ENCODE peak calls at places on chromosomes 16 and 17, in eight cellular contexts. B is stomach, W is uterus, X is H1, M is breast epithelium, F is suprapubic skin, P is heart left ventricle, I is adrenal gland. Y is an unnamed sample.

GRCh38 chr17:82718986-82719685 is 2.6 kb downstream of the FN3KRP start:
- DNase-seq in X (no peak), B (no peak), P (no peak), F (no peak), I (no peak), M (no peak), W (no peak), Y (no peak)

GRCh38 chr17:63125987-63126386 is 160.0 kb downstream of the TANC2 start:
- DNase-seq in I (no peak), W (no peak), B (no peak), X (no peak), F (no peak), M (no peak), P (no peak), Y (no peak)

GRCh38 chr16:81786321-81786720 is 7.2 kb downstream of the PLCG2 start:
- DNase-seq in I (no peak), M (no peak), B (no peak), P (no peak), F (no peak), W (no peak), X (no peak), Y (no peak)

GRCh38 chr16:46691720-46692119 is 2.3 kb downstream of the ORC6 start:
- DNase-seq in W (no peak), P (no peak), F (no peak), X (no peak), B (no peak), I (no peak), M (no peak), Y (no peak)

GRCh38 chr16:75231570-75231969 is 12.8 kb downstream of the CTRB1 start:
- DNase-seq in W (no peak), X (no peak), M (no peak), F (no peak), P (no peak), B (no peak), I (no peak), Y (no peak)

GRCh38 chr17:13374203-13375143 is 227.3 kb downstream of the HS3ST3A1 start:
- DNase-seq in M (no peak), B (no peak), X (no peak), W (no peak), F (no peak), I (no peak), P (no peak), Y (no peak)

GRCh38 chr17:15349119-15349518 is 7.7 kb upstream of the TEKT3 start:
- DNase-seq in P (no peak), X (no peak), W (no peak), F (no peak), B (no peak), M (no peak), I (no peak), Y (no peak)

GRCh38 chr16:58021661-58022551 is 3.6 kb upstream of the MMP15 start:
- DNase-seq in B (no peak), W (no peak), X (no peak), M (no peak), I (no peak), F (no peak), P (peak), Y (no peak)

GRCh38 chr16:47887496-47887895 is 268.3 kb downstream of the ABCC12 start:
- DNase-seq in M (no peak), F (no peak), I (no peak), P (no peak), B (no peak), W (no peak), X (no peak), Y (no peak)

GRCh38 chr16:23267647-23268046 is 34.5 kb upstream of the SCNN1B start:
- DNase-seq in M (no peak), I (no peak), F (no peak), W (no peak), B (no peak), P (no peak), X (no peak), Y (no peak)

GRCh38 chr16:9115277-9115676 is 23.8 kb downstream of the HAPSTR1 start:
- DNase-seq in I (no peak), M (no peak), X (no peak), F (no peak), P (no peak), B (no peak), W (no peak), Y (no peak)

GRCh38 chr17:1232786-1233185 is 37.5 kb upstream of the BHLHA9 start:
- DNase-seq in W (no peak), X (no peak), F (no peak), I (no peak), M (no peak), P (no peak), B (no peak), Y (no peak)

GRCh38 chr17:77881545-77881944 is 77.0 kb upstream of the TNRC6C start:
- DNase-seq in F (peak), I (peak), P (peak), W (peak), B (peak), M (peak), X (no peak), Y (peak)

GRCh38 chr16:27378871-27379580 is 22.9 kb upstream of the IL21R start:
- DNase-seq in I (no peak), M (no peak), B (no peak), X (no peak), F (no peak), P (no peak), W (no peak), Y (no peak)

GRCh38 chr16:2592786-2593185 is 55.0 kb downstream of the PDPK1 start:
- DNase-seq in I (no peak), W (no peak), F (no peak), X (no peak), P (no peak), B (no peak), M (no peak), Y (peak)

GRCh38 chr16:57622361-57623250 is 5.8 kb upstream of the ADGRG1 start:
- DNase-seq in M (no peak), W (peak), F (peak), X (no peak), P (no peak), I (no peak), B (no peak), Y (no peak)

GRCh38 chr16:68319185-68319908 is 8.5 kb downstream of the PRMT7 start:
- DNase-seq in P (no peak), W (no peak), M (no peak), F (no peak), X (no peak), I (no peak), B (no peak), Y (no peak)

GRCh38 chr17:16676645-16677044 is 13.4 kb upstream of the CCDC144A start:
- DNase-seq in I (no peak), M (no peak), X (no peak), W (no peak), F (no peak), B (no peak), P (no peak), Y (no peak)

GRCh38 chr16:12760819-12761611 is 42.7 kb downstream of the CPPED1 start:
- DNase-seq in F (no peak), B (no peak), X (no peak), P (no peak), I (no peak), W (no peak), M (no peak), Y (no peak)

GRCh38 chr17:17816831-17817551 is 19.8 kb downstream of the SREBF1 start:
- DNase-seq in W (no peak), M (no peak), F (no peak), I (peak), B (no peak), P (no peak), X (no peak), Y (no peak)

GRCh38 chr17:27506348-27507218 is 50.3 kb downstream of the KSR1 start:
- DNase-seq in B (no peak), P (no peak), M (no peak), W (no peak), I (no peak), F (no peak), X (no peak), Y (no peak)

GRCh38 chr17:7466644-7467341 is 12.6 kb downstream of the ZBTB4 start:
- DNase-seq in P (peak), M (no peak), W (peak), B (peak), X (no peak), F (no peak), I (peak), Y (peak)

GRCh38 chr17:7262192-7263070 is at the start of gene CLDN7:
- DNase-seq in X (peak), M (peak), B (peak), I (no peak), P (no peak), F (no peak), W (no peak), Y (no peak)

GRCh38 chr17:48497103-48497502 is 33.7 kb downstream of the HOXB1 start:
- DNase-seq in X (no peak), M (no peak), P (no peak), F (no peak), B (no peak), I (no peak), W (no peak), Y (no peak)

GRCh38 chr17:77692571-77693161 is 265.8 kb upstream of the TNRC6C start:
- DNase-seq in P (no peak), X (no peak), F (no peak), M (peak), I (peak), B (no peak), W (no peak), Y (no peak)

GRCh38 chr16:53084736-53085538 is 30.1 kb downstream of the CHD9 start:
- DNase-seq in M (no peak), B (no peak), F (no peak), I (peak), X (no peak), W (no peak), P (no peak), Y (no peak)

GRCh38 chr17:72466199-72466598 is 345.4 kb downstream of the SOX9 start:
- DNase-seq in W (no peak), M (no peak), X (no peak), F (no peak), B (peak), I (no peak), P (no peak), Y (no peak)

GRCh38 chr17:6098466-6099180 is 28.4 kb downstream of the WSCD1 start:
- DNase-seq in B (no peak), I (peak), M (no peak), P (peak), W (peak), X (no peak), F (peak), Y (peak)

GRCh38 chr17:70050192-70050591 is 24.8 kb upstream of the KCNJ16 start:
- DNase-seq in B (no peak), X (no peak), W (no peak), P (no peak), F (no peak), I (no peak), M (no peak), Y (no peak)

GRCh38 chr16:35463358-35463757 is 2003.9 kb downstream of the TP53TG3F start:
- DNase-seq in W (no peak), B (no peak), P (no peak), M (no peak), F (no peak), X (no peak), I (no peak), Y (no peak)

GRCh38 chr17:5592382-5592781 is 8.1 kb upstream of the NLRP1 start:
- DNase-seq in W (no peak), B (no peak), I (no peak), P (no peak), F (no peak), X (no peak), M (no peak), Y (no peak)

GRCh38 chr17:1040216-1040600 is 43.3 kb downstream of the TIMM22 start:
- DNase-seq in P (peak), B (no peak), F (no peak), I (no peak), X (no peak), W (no peak), M (peak), Y (no peak)

GRCh38 chr17:80949451-80950421 is 41.9 kb upstream of the CHMP6 start:
- DNase-seq in X (no peak), F (peak), W (peak), M (no peak), P (peak), B (no peak), I (no peak), Y (peak)

GRCh38 chr17:73096866-73097265 is 4.4 kb upstream of the SLC39A11 start:
- DNase-seq in X (no peak), I (no peak), B (no peak), M (peak), F (no peak), W (no peak), P (peak), Y (no peak)

GRCh38 chr16:10608687-10609409 is 28.4 kb upstream of the EMP2 start:
- DNase-seq in M (no peak), F (no peak), W (no peak), I (no peak), X (no peak), P (peak), B (no peak), Y (no peak)

GRCh38 chr16:84229421-84229820 is 10.4 kb downstream of the KCNG4 start:
- DNase-seq in M (no peak), I (no peak), W (no peak), X (no peak), B (no peak), F (no peak), P (no peak), Y (no peak)

GRCh38 chr16:82936941-82937551 is 310.3 kb downstream of the CDH13 start:
- DNase-seq in P (no peak), F (no peak), B (no peak), M (no peak), I (no peak), W (no peak), X (no peak), Y (no peak)

GRCh38 chr16:51763072-51763658 is 612.1 kb upstream of the SALL1 start:
- DNase-seq in I (no peak), P (no peak), W (no peak), M (no peak), X (no peak), F (no peak), B (no peak), Y (no peak)

GRCh38 chr17:36608794-36609497 is 7.6 kb downstream of the MRM1 start:
- DNase-seq in B (no peak), P (peak), F (no peak), W (peak), I (peak), M (no peak), X (peak), Y (peak)

GRCh38 chr17:79360196-79360595 is 250.7 kb downstream of the RBFOX3 start:
- DNase-seq in I (no peak), F (no peak), M (no peak), W (no peak), X (no peak), B (no peak), P (no peak), Y (no peak)

GRCh38 chr17:79362086-79362995 is 248.5 kb downstream of the RBFOX3 start:
- DNase-seq in F (no peak), W (no peak), X (no peak), I (no peak), B (no peak), M (no peak), P (no peak), Y (no peak)

GRCh38 chr17:79363552-79364275 is 247.1 kb downstream of the RBFOX3 start:
- DNase-seq in M (no peak), P (no peak), W (no peak), F (no peak), B (no peak), I (no peak), X (no peak), Y (no peak)

GRCh38 chr17:79362996-79363305 is 247.9 kb downstream of the RBFOX3 start:
- DNase-seq in F (no peak), W (no peak), B (no peak), X (no peak), P (no peak), I (no peak), M (no peak), Y (no peak)

DNA sequence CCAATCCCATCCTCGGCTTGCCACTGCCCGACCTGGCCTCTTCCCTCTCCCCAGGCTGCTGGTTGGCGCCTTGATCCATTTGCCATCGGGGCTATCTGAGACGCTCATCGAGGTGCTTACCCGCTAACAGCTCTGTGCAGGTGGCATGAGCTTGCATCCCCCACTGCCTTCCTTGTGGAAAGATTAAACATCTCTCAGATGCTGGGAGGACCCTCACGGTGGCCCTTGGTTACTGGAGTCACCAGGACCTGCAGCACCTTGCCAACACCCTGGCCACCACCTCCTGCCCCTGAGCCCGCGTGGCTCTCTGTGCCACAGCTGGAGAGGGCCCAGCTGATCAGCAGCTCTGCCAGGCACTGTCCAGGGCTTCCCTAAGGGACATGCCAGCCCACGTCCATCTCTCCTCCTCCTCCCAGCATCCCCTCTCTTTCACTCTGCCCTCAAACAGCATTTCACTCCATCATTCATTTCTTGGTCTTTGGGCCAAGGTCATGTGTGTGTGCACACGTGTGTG is 249.6 kb downstream of the RBFOX3 start:
- DNase-seq in I (no peak), W (no peak), B (no peak), P (no peak), M (no peak), F (no peak), X (no peak), Y (no peak)
- H3K27ac ChIP-seq in I (no peak), W (no peak), B (no peak), P (no peak), M (no peak), F (no peak), X (no peak), Y (no peak)

GRCh38 chr17:64779344-64780095 is 117.4 kb upstream of the SMURF2 start:
- DNase-seq in F (no peak), B (no peak), W (no peak), I (peak), P (no peak), X (peak), M (no peak), Y (no peak)

GRCh38 chr17:64781810-64782555 is 119.9 kb upstream of the SMURF2 start:
- DNase-seq in W (no peak), M (no peak), B (no peak), F (peak), P (no peak), X (peak), I (peak), Y (no peak)

GRCh38 chr17:64781394-64781793 is 119.3 kb upstream of the SMURF2 start:
- DNase-seq in X (peak), P (peak), B (peak), W (peak), F (peak), I (peak), M (peak), Y (no peak)

GRCh38 chr17:64780096-64781012 is 118.2 kb upstream of the SMURF2 start:
- DNase-seq in F (peak), W (no peak), B (peak), X (peak), P (peak), M (peak), I (peak), Y (no peak)

DNA sequence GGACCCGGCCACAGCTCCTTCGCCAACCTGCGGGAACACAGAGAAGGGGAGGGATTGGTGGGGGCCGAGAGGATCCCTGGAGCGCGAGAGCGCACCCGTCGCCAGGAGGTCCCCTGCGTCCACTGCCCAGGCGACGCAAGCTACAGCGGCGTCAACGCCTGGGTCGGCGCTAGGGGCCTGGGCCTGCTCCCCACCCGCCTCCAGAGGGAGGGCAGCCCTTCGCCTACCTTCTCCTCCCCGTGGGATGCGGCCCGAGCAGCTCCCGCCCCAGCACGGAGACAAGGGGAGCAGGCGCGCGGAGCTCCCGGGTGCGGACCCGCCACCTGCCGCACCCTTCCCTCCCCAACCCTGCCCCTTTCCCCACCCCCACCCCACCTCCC is 118.9 kb upstream of the SMURF2 start:
- DNase-seq in F (no peak), X (peak), M (no peak), I (no peak), B (no peak), W (no peak), P (no peak), Y (no peak)
- TF ChIP-seq POLR2A in F (no peak), X (no peak), M (no peak), I (no peak), B (no peak), W (no peak), P (no peak), Y (no peak)

DNA sequence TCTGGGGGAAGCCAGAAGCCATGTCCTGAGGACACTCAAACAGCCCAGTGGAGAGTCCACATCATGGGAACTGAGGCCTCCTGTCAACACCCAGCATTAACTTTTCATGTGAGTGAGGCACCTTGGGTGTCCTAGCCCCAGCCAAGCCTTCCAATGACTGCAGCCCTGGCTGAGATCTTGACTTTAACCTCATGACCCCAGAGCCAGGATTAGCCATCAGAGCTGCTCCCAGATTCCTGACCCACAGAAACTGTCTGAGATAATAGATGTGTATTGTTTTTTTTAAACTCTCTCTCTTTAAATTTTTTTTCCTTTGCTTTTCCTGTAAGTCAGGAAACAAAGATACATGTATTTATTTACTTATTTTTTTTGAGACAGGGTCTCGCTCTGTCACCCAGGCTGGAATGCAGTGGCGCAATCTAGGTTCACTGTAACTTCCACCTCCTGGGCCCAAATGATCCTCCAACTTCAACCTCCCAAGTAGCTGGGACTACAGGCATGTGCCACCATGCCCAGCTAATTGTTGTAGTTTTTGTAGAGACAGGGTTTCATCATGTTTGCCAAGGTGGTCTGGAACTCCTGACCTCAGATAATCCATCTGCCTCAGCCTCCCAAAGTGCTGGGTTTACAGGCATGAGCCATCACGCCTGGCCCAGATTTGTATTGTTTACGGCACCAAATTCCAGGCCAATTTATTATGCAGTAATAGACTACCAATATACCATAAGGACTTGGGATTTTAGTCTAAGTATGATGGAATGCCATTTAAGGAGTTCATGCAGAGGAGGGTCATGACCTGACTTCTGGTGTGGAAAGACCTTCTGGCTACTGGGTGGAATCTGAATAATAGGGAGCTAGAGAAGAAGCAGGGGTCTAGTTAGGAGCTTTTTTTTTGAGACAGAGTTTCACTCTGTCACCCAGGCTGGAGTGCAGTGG is 14.0 kb upstream of the TMEM94 start:
- DNase-seq in I (peak), W (no peak), M (no peak), F (no peak), B (no peak), P (peak), X (no peak), Y (no peak)
- H3K27ac ChIP-seq in I (peak), W (peak), M (peak), F (peak), B (peak), P (no peak), X (no peak), Y (peak)

GRCh38 chr17:45894022-45894784 is at the start of gene MAPT:
- DNase-seq in F (peak), I (peak), X (peak), P (peak), W (peak), B (peak), M (peak), Y (peak)
- TF ChIP-seq POLR2A in F (no peak), I (no peak), X (no peak), P (peak), W (no peak), B (no peak), M (no peak), Y (peak)

GRCh38 chr17:76146053-76146875 is 5.2 kb upstream of the FOXJ1 start:
- DNase-seq in X (no peak), B (no peak), W (no peak), P (peak), M (no peak), I (no peak), F (no peak), Y (no peak)
- H3K27ac ChIP-seq in X (no peak), B (peak), W (no peak), P (no peak), M (peak), I (no peak), F (no peak), Y (peak)